ENCODE peak calls at places on chromosomes 4 and X, in seven cellular contexts. H is progenitor cell of endocrine pancreas; W is stomach; D is AG04450; N is CD8-positive, alpha-beta T cell; Y is AG09319; K is astrocyte of the cerebellum. Z is an unnamed sample.

GRCh38 chr4:19486400-19486799 is 765.3 kb upstream of the SLIT2 start:
- DNase-seq in H (no peak), W (no peak), D (no peak), N (no peak), Y (no peak), K (no peak), Z (no peak)

GRCh38 chrX:115260330-115260729 is 26.4 kb upstream of the LRCH2 start:
- DNase-seq in H (no peak), W (no peak), D (peak), N (no peak), Y (no peak), K (no peak), Z (no peak)

GRCh38 chr4:109879081-109879480 is 31.2 kb downstream of the LRIT3 start:
- DNase-seq in H (no peak), W (no peak), D (no peak), N (no peak), Y (no peak), K (no peak), Z (no peak)

GRCh38 chr4:94339779-94340178 is 2.9 kb downstream of the HPGDS start:
- DNase-seq in H (no peak), W (no peak), D (no peak), N (no peak), Y (no peak), K (no peak), Z (no peak)

GRCh38 chr4:123088521-123088920 is 166.1 kb upstream of the NUDT6 start:
- DNase-seq in H (no peak), W (no peak), D (no peak), N (no peak), Y (no peak), K (no peak), Z (no peak)

GRCh38 chr4:31291238-31291637 is 571.1 kb downstream of the PCDH7 start:
- DNase-seq in H (no peak), W (no peak), D (no peak), N (no peak), Y (no peak), K (no peak), Z (no peak)

GRCh38 chrX:149314031-149314430 is 191.1 kb downstream of the IDS start:
- DNase-seq in H (no peak), W (no peak), D (no peak), N (no peak), Y (no peak), K (peak), Z (no peak)

GRCh38 chr4:77473509-77473908 is 132.1 kb upstream of the CXCL13 start:
- DNase-seq in H (no peak), W (no peak), D (no peak), N (no peak), Y (no peak), K (no peak), Z (no peak)

GRCh38 chr4:2570551-2571222 is 34.2 kb downstream of the FAM193A start:
- DNase-seq in H (no peak), W (no peak), D (no peak), N (peak), Y (no peak), K (no peak), Z (peak)

GRCh38 chr4:175540151-175540550 is 271.9 kb downstream of the GPM6A start:
- DNase-seq in H (no peak), W (no peak), D (no peak), N (no peak), Y (no peak), K (no peak), Z (no peak)

GRCh38 chr4:158801066-158801465 is 32.2 kb downstream of the FNIP2 start:
- DNase-seq in H (no peak), W (no peak), D (no peak), N (no peak), Y (no peak), K (no peak), Z (no peak)

GRCh38 chr4:26141916-26142638 is 178.7 kb upstream of the RBPJ start:
- DNase-seq in H (no peak), W (peak), D (peak), N (no peak), Y (no peak), K (no peak), Z (no peak)

GRCh38 chr4:184310881-184311709 is 93.4 kb upstream of the ENPP6 start:
- DNase-seq in H (no peak), W (peak), D (no peak), N (no peak), Y (no peak), K (no peak), Z (no peak)

GRCh38 chrX:123184199-123184857 is at the start of gene GRIA3:
- DNase-seq in H (no peak), W (no peak), D (no peak), N (no peak), Y (peak), K (no peak), Z (no peak)

GRCh38 chr4:37803348-37803973 is 23.0 kb upstream of the PGM2 start:
- DNase-seq in H (no peak), W (no peak), D (no peak), N (no peak), Y (no peak), K (peak), Z (no peak)

GRCh38 chr4:14919785-14920184 is 82.5 kb upstream of the CPEB2 start:
- DNase-seq in H (no peak), W (no peak), D (no peak), N (no peak), Y (no peak), K (no peak), Z (no peak)

GRCh38 chr4:33996075-33996718 is 2248.1 kb downstream of the ARAP2 start:
- DNase-seq in H (no peak), W (no peak), D (no peak), N (no peak), Y (no peak), K (peak), Z (no peak)

GRCh38 chr4:8920289-8920965 is 48.8 kb upstream of the HMX1 start:
- DNase-seq in H (peak), W (no peak), D (no peak), N (no peak), Y (no peak), K (no peak), Z (no peak)

GRCh38 chr4:8291036-8291682 is 21.6 kb downstream of the HTRA3 start:
- DNase-seq in H (no peak), W (no peak), D (no peak), N (no peak), Y (no peak), K (no peak), Z (no peak)

GRCh38 chr4:67700119-67700873 is 659 bp downstream of the UBA6 start:
- DNase-seq in H (no peak), W (no peak), D (no peak), N (no peak), Y (no peak), K (no peak), Z (no peak)

GRCh38 chr4:47145630-47146029 is 114.3 kb downstream of the GABRB1 start:
- DNase-seq in H (no peak), W (no peak), D (peak), N (no peak), Y (no peak), K (peak), Z (no peak)

GRCh38 chr4:136908122-136908521 is 624.2 kb downstream of the PCDH18 start:
- DNase-seq in H (no peak), W (no peak), D (no peak), N (no peak), Y (no peak), K (no peak), Z (no peak)

GRCh38 chrX:39756086-39756883 is 341.5 kb downstream of the BCOR start:
- DNase-seq in H (no peak), W (no peak), D (no peak), N (no peak), Y (no peak), K (no peak), Z (no peak)

GRCh38 chrX:48487362-48487785 is 11.4 kb downstream of the FTSJ1 start:
- DNase-seq in H (no peak), W (peak), D (peak), N (no peak), Y (no peak), K (peak), Z (no peak)

GRCh38 chr4:87121332-87122065 is 98.9 kb downstream of the KLHL8 start:
- DNase-seq in H (no peak), W (no peak), D (no peak), N (no peak), Y (no peak), K (no peak), Z (no peak)

GRCh38 chr4:22490718-22491330 is 25.0 kb downstream of the ADGRA3 start:
- DNase-seq in H (no peak), W (no peak), D (no peak), N (no peak), Y (no peak), K (no peak), Z (no peak)

GRCh38 chr4:8355306-8355705 is 85.2 kb downstream of the ACOX3 start:
- DNase-seq in H (no peak), W (no peak), D (no peak), N (no peak), Y (no peak), K (no peak), Z (no peak)

GRCh38 chrX:3216581-3216980 is 129.9 kb downstream of the MXRA5 start:
- DNase-seq in H (no peak), W (no peak), D (no peak), N (no peak), Y (no peak), K (no peak), Z (no peak)

GRCh38 chrX:37509349-37509748 is 62.1 kb upstream of the LANCL3 start:
- DNase-seq in H (no peak), W (no peak), D (no peak), N (no peak), Y (no peak), K (peak), Z (no peak)

GRCh38 chr4:87093443-87094123 is 126.8 kb downstream of the KLHL8 start:
- DNase-seq in H (no peak), W (no peak), D (no peak), N (no peak), Y (no peak), K (peak), Z (no peak)

DNA sequence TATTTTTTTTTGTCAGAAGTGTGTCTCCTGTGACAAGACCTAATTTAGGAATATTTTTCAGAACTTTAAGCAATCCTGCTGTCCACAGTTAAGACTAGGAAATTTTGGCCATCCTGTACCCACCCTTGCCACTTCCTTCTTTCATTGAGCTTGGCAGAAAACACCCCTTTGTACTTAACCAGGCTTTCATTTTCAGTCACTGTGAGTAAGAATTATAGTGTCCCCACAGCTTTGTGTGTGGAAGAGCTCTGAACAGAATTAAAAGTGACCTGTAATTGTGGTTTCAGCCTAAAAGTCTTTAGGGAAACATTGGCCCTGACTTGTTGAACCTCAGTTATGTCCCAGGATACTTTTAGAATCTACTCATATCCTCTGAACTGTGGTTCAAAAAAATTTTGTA is 153.7 kb upstream of the BMP3 start:
- DNase-seq in H (no peak), W (no peak), D (no peak), N (no peak), Y (no peak), K (no peak), Z (no peak)
- TF ChIP-seq CTCF in H (no peak), W (no peak), D (no peak), N (no peak), Y (no peak), K (no peak), Z (no peak)

DNA sequence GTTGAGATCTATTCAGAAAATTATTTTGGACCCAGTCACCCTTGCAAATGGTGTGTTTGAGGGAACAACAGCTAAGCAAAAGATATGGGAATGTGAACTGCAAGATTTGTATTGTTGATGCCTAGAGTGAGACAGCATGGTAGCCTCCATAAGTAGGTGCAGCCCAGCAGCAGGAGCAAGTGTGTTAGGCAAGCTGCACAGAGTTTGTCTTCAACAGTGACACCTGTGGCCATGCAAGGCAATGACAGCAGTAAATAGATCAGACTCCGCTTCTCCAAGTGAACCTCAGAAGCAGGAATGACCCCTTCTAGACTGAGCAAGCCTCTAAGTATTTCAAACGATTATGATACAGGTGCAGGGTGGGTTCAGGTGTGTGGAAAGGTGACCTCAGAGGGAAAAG is 133.4 kb upstream of the MSX1 start:
- DNase-seq in H (no peak), W (no peak), D (no peak), N (no peak), Y (no peak), K (no peak), Z (no peak)
- TF ChIP-seq CTCF in H (peak), W (no peak), D (peak), N (no peak), Y (peak), K (peak), Z (no peak)

GRCh38 chrX:11430266-11430665 is 137.1 kb downstream of the AMELX start:
- DNase-seq in H (no peak), W (no peak), D (no peak), N (no peak), Y (no peak), K (no peak), Z (no peak)

GRCh38 chrX:11424903-11425674 is 131.9 kb downstream of the AMELX start:
- DNase-seq in H (no peak), W (no peak), D (no peak), N (no peak), Y (no peak), K (no peak), Z (no peak)

GRCh38 chrX:11429543-11430085 is 136.4 kb downstream of the AMELX start:
- DNase-seq in H (no peak), W (no peak), D (no peak), N (no peak), Y (no peak), K (no peak), Z (no peak)

GRCh38 chrX:11426712-11427081 is 133.5 kb downstream of the AMELX start:
- DNase-seq in H (no peak), W (no peak), D (no peak), N (no peak), Y (no peak), K (no peak), Z (no peak)

GRCh38 chrX:11427082-11428033 is 134.1 kb downstream of the AMELX start:
- DNase-seq in H (peak), W (peak), D (no peak), N (no peak), Y (no peak), K (no peak), Z (peak)
- TF ChIP-seq CTCF in H (peak), W (no peak), D (peak), N (no peak), Y (peak), K (peak), Z (no peak)

GRCh38 chr4:117134386-117134785 is 49.0 kb upstream of the TRAM1L1 start:
- DNase-seq in H (no peak), W (no peak), D (peak), N (no peak), Y (no peak), K (peak), Z (no peak)
- TF ChIP-seq CTCF in H (peak), W (no peak), D (peak), N (no peak), Y (peak), K (peak), Z (no peak)

GRCh38 chr4:162838671-162839070 is 328.0 kb downstream of the NAF1 start:
- DNase-seq in H (no peak), W (no peak), D (no peak), N (no peak), Y (no peak), K (no peak), Z (no peak)

GRCh38 chr4:162841769-162842168 is 324.9 kb downstream of the NAF1 start:
- DNase-seq in H (no peak), W (no peak), D (no peak), N (no peak), Y (no peak), K (no peak), Z (no peak)

GRCh38 chr4:162837679-162838078 is 329.0 kb downstream of the NAF1 start:
- DNase-seq in H (no peak), W (no peak), D (no peak), N (no peak), Y (no peak), K (no peak), Z (no peak)

GRCh38 chr4:162837241-162837640 is 329.4 kb downstream of the NAF1 start:
- DNase-seq in H (no peak), W (no peak), D (no peak), N (no peak), Y (no peak), K (no peak), Z (no peak)

GRCh38 chr4:162839814-162840213 is 326.9 kb downstream of the NAF1 start:
- DNase-seq in H (no peak), W (no peak), D (no peak), N (no peak), Y (no peak), K (no peak), Z (no peak)
- TF ChIP-seq CTCF in H (no peak), W (no peak), D (no peak), N (no peak), Y (no peak), K (no peak), Z (no peak)

GRCh38 chr4:119300388-119301131 is 21.4 kb downstream of the FABP2 start:
- DNase-seq in H (peak), W (peak), D (peak), N (peak), Y (peak), K (peak), Z (peak)
- TF ChIP-seq CTCF in H (peak), W (no peak), D (peak), N (no peak), Y (no peak), K (no peak), Z (no peak)

GRCh38 chr4:177901786-177902185 is 459.5 kb upstream of the AGA start:
- DNase-seq in H (no peak), W (no peak), D (peak), N (no peak), Y (no peak), K (no peak), Z (no peak)
- TF ChIP-seq CTCF in H (no peak), W (no peak), D (no peak), N (no peak), Y (no peak), K (no peak), Z (no peak)

DNA sequence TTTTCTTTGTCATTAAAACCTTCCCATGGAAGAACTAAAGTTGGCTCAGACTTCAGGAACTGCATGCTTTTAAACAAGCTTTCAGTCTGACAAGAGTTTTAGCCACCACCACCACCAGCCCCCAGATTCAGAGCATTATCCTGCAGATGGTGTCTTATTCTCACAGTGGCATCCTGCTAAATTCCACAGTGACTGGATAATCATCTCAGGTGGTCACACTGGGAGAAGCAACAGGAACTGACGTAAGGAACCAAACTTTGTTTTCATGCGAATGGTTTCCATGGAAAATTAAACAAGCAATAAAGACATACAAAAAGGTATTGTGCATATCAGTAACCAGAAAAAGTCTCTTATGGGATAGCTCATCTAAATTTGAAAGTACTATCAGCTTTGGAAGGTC is 370.7 kb downstream of the FBXW7 start:
- DNase-seq in H (no peak), W (no peak), D (no peak), N (no peak), Y (no peak), K (no peak), Z (no peak)
- TF ChIP-seq CTCF in H (no peak), W (no peak), D (no peak), N (no peak), Y (no peak), K (no peak), Z (no peak)

GRCh38 chrX:153576239-153576870 is 22.6 kb downstream of the CCNQ start:
- DNase-seq in H (no peak), W (no peak), D (no peak), N (no peak), Y (no peak), K (no peak), Z (no peak)

GRCh38 chrX:153573999-153574398 is 24.9 kb downstream of the CCNQ start:
- DNase-seq in H (no peak), W (no peak), D (no peak), N (no peak), Y (no peak), K (no peak), Z (no peak)

GRCh38 chrX:153576961-153577360 is 22.0 kb downstream of the CCNQ start:
- DNase-seq in H (no peak), W (no peak), D (no peak), N (no peak), Y (no peak), K (no peak), Z (no peak)

GRCh38 chrX:153580700-153581386 is 18.1 kb downstream of the CCNQ start:
- DNase-seq in H (no peak), W (no peak), D (no peak), N (no peak), Y (no peak), K (no peak), Z (no peak)

DNA sequence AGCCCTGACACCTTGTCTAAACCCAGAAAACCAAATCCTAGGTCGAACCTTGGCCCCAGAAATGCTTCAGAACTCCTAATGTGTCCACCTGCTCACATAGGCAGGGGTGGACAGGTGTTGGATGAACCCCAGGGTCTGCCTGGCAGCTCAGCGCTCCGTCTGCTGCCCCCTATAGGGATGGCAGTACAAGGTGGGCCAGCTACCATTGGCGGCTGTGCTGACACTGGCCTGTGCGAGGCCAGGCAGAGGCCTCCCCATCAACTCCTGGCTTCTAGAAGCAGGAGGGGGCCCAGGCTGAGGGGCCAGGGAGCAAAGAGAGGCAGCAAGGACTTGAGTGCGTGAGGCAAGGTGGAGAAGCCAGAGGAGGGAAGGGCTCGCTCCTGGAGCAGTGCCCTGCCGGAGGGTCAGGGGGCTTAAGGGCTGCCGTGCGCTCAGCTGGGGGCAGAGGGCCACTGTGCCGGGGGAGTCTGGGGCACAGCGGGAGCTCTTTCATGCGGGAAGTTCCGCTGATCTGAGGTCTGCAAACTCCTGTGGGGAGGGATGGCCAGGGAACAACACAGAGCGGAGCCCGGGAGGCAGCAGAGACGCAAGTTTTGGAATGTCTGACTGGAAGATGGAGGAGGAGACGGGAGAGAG is 20.6 kb downstream of the CCNQ start:
- DNase-seq in H (no peak), W (no peak), D (no peak), N (no peak), Y (no peak), K (no peak), Z (no peak)
- TF ChIP-seq CTCF in H (no peak), W (no peak), D (no peak), N (no peak), Y (no peak), K (no peak), Z (no peak)

Z was measured in activated B cell treated with CpG ODN at 0.5 μM for 24 hours.